ENCODE peak calls at places on chromosome 16, in seven cellular contexts. G, F, X, T, P, Y and N are unnamed samples.

GRCh38 chr16:53091508-53092211 is 36.9 kb downstream of the CHD9 start:
- DNase-seq in T (no peak), G (no peak), P (no peak), F (peak), Y (peak), X (peak), N (no peak)

GRCh38 chr16:67084345-67085028 is 25.3 kb upstream of the PHAF1 start:
- DNase-seq in T (no peak), F (no peak), G (no peak), X (no peak), P (no peak), Y (no peak), N (no peak)

GRCh38 chr16:28130099-28131088 is 66.9 kb upstream of the GSG1L start:
- DNase-seq in Y (no peak), G (no peak), T (no peak), P (no peak), F (no peak), X (no peak), N (no peak)

GRCh38 chr16:22633794-22634193 is 123.1 kb downstream of the NPIPB5 start:
- DNase-seq in F (no peak), P (no peak), Y (no peak), T (no peak), G (no peak), X (no peak), N (no peak)

GRCh38 chr16:79876332-79876730 is 275.8 kb upstream of the MAF start:
- DNase-seq in Y (no peak), X (peak), F (no peak), G (peak), P (no peak), T (no peak), N (no peak)

GRCh38 chr16:69310479-69311114 is 553 bp upstream of the VPS4A start:
- DNase-seq in P (no peak), T (no peak), G (no peak), X (no peak), F (no peak), Y (no peak), N (no peak)

GRCh38 chr16:1532081-1532760 is 1.2 kb upstream of the TMEM204 start:
- DNase-seq in G (no peak), Y (peak), X (no peak), T (no peak), P (no peak), F (peak), N (no peak)

GRCh38 chr16:66512589-66513404 is 37.1 kb downstream of the TK2 start:
- DNase-seq in G (no peak), T (no peak), X (no peak), P (no peak), Y (peak), F (no peak), N (no peak)

GRCh38 chr16:67179421-67180080 is 4.2 kb downstream of the MATCAP1 start:
- DNase-seq in T (peak), F (no peak), P (no peak), G (no peak), X (no peak), Y (no peak), N (no peak)

GRCh38 chr16:53744449-53744848 is 40.5 kb downstream of the FTO start:
- DNase-seq in P (no peak), T (no peak), X (no peak), Y (no peak), F (no peak), G (no peak), N (peak)

GRCh38 chr16:89484923-89485679 is 5.3 kb downstream of the ANKRD11 start:
- DNase-seq in X (peak), G (no peak), Y (no peak), P (no peak), F (peak), T (no peak), N (no peak)

GRCh38 chr16:87812200-87812656 is 46.4 kb upstream of the KLHDC4 start:
- DNase-seq in G (no peak), X (no peak), Y (peak), T (no peak), F (no peak), P (no peak), N (no peak)

GRCh38 chr16:54244061-54244886 is 42.3 kb downstream of the IRX3 start:
- DNase-seq in P (no peak), T (peak), G (no peak), X (no peak), Y (no peak), F (no peak), N (no peak)

GRCh38 chr16:15765880-15766279 is 90.9 kb downstream of the MYH11 start:
- DNase-seq in P (peak), X (peak), Y (no peak), F (no peak), T (peak), G (peak), N (no peak)
- TF ChIP-seq POLR2AphosphoS5 in P (no peak), X (no peak), Y (peak), F (no peak), T (no peak), G (no peak), N (no peak)

DNA sequence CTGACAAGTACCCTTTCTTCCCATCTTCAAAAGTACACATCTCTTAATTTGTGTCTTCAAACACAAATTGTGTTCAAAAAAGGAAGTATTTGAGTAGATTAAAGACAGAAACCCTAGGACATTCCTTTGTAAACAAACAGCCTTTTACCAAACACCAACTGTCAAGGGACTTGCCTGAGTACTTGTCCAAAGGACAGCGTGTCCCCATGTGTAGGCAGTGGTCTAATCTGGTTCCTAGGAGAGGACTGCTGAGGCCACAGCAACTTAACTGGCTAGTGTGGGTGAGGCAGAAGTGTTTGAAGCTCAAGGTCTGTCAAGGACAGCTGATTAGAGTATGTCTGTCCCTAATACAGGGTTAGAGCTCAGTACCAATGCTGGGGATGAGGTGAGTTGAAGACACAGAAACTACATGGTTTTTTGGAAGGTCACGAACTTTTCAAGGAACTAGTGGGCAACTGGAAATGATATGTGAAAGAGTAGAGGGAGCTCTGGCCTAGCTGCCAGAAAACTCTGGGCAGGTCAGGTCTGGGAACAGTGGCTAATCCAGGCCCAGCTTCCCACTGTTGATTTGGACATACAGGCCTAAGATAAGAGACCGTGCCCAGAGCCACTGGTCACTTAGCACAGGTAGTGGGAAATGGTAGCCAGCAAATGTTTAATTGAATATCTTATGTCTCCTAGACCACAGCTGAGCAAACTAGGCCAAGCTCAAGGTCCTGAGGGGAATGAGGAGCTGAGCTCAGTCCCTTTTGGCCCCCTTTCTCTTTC is 10.1 kb downstream of the HMOX2 start:
- DNase-seq in T (no peak), P (no peak), X (no peak), G (no peak), Y (no peak), F (no peak), N (no peak)
- TF ChIP-seq POLR2AphosphoS5 in T (no peak), P (no peak), X (no peak), G (no peak), Y (no peak), F (no peak), N (no peak)

GRCh38 chr16:3174618-3175148 is 13.3 kb upstream of the OR1F1 start:
- DNase-seq in Y (peak), P (no peak), X (no peak), G (no peak), F (no peak), T (no peak), N (peak)
- TF ChIP-seq POLR2AphosphoS5 in Y (no peak), P (no peak), X (no peak), G (no peak), F (no peak), T (no peak), N (no peak)

GRCh38 chr16:84175351-84176081 is 11.3 kb downstream of the TAF1C start:
- DNase-seq in T (peak), F (peak), X (peak), Y (no peak), P (peak), G (no peak), N (peak)

GRCh38 chr16:84174396-84174795 is 12.5 kb downstream of the TAF1C start:
- DNase-seq in G (no peak), T (no peak), F (no peak), X (no peak), P (no peak), Y (no peak), N (peak)

GRCh38 chr16:84165746-84166145 is 20.6 kb downstream of the DNAAF1 start:
- DNase-seq in T (no peak), P (no peak), Y (no peak), X (no peak), F (no peak), G (no peak), N (peak)

GRCh38 chr16:84166796-84167695 is 19.8 kb downstream of the TAF1C start:
- DNase-seq in X (peak), T (no peak), G (no peak), P (no peak), Y (no peak), F (no peak), N (peak)

DNA sequence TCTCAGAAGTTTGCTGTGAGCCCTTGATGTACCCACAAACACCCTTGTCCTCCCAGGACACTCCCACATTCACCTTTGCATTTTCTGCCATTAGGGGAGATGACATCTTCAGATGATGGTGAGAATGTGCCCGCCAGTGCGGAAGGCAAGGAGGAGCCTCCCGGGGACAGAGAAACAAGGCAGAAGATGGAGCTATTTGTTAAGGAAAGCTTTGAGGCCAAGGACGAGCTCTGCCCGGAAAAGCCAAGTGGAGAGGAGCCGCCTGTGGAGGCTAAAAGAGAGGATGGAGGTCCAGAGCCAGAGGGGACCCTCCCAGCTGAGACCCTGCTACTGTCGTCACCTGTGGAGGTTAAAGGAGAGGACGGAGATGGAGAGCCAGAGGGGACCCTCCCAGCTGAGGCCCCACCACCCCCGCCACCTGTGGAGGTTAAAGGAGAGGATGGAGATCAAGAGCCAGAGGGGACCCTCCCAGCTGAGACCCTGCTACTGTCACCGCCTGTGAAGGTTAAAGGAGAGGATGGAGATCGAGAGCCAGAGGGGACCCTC is 17.0 kb downstream of the TAF1C start:
- DNase-seq in F (no peak), P (no peak), Y (no peak), T (no peak), G (no peak), X (no peak), N (peak)
- TF ChIP-seq POLR2AphosphoS5 in F (no peak), P (no peak), Y (no peak), T (no peak), G (no peak), X (no peak), N (no peak)

DNA sequence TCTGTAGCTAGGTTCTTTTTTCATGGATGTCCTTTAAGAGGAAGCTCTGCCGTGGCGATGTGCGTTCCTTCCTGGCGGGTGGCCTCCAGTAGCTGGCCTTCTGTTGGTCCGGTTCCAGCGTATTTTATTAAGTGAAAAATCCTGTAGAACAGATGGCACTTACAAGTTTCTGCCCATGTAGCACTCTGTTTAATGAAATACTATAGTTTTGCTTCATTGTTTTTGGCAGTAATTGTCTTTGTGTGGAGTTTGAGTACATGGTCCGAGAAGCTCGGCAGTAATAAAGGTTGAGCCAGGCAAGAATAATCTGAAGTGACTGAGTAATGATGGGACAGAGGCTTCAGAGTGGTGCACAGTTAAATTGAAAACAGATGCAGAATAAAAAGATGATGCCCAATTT is 20.4 kb downstream of the USP10 start:
- DNase-seq in X (no peak), F (no peak), G (no peak), P (no peak), Y (no peak), T (no peak), N (no peak)
- TF ChIP-seq POLR2AphosphoS5 in X (no peak), F (no peak), G (no peak), P (no peak), Y (no peak), T (no peak), N (peak)

GRCh38 chr16:3134338-3135119 is at the start of gene ZNF213:
- DNase-seq in F (peak), X (peak), T (peak), Y (peak), G (peak), P (peak), N (peak)

GRCh38 chr16:3135120-3135715 is 389 bp downstream of the ZNF213 start:
- DNase-seq in Y (no peak), T (no peak), G (no peak), X (no peak), F (no peak), P (no peak), N (no peak)

GRCh38 chr16:3127745-3128144 is 7.1 kb upstream of the ZNF213 start:
- DNase-seq in Y (no peak), T (no peak), X (no peak), G (no peak), F (no peak), P (no peak), N (no peak)

GRCh38 chr16:3129137-3130131 is 5.4 kb upstream of the ZNF213 start:
- DNase-seq in Y (peak), F (peak), X (no peak), P (no peak), T (peak), G (peak), N (peak)

DNA sequence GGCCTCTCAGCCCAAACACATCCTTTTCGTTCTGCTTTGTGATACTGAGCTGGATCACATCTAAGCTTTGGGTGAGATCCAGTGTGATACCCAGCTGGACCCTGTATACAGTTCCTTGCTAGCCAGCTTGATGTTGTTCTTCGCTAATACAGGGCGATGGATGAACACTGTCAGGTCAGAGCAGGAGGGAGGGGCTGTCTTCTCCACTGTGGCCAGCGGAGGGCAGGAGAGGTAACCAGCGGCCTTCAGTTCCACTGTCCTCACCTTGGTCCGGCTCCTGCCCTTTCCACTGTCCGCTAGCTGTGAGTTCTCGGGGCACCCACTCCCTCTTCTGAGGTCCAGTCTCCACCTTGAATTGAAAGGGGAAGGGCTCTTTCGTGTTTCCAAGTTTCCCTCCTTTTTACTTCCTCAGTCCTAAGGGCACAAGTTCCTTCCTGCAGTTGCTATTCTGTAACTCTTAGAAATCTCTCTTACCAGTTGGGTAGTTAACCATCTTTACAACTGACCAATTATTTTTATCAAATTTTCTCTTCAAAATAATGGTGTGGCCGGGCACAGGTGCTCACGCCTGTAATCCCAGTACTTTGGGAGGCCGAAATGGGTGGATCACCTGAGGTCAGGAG is 3.0 kb upstream of the ZNF213 start:
- DNase-seq in X (no peak), Y (no peak), F (peak), G (peak), T (peak), P (no peak), N (no peak)
- TF ChIP-seq POLR2AphosphoS5 in X (no peak), Y (no peak), F (no peak), G (no peak), T (no peak), P (no peak), N (no peak)